ENCODE peak calls at places on chromosomes 16 and 17, in nine cellular contexts. A is neural crest cell, S is heart left ventricle, H is hepatocyte, T is AG04449, Y is OCI-LY7, W is BE2C, F is heart right ventricle, E is WTC11. B is an unnamed sample.

GRCh38 chr17:29190808-29191207 is 10.6 kb upstream of the MYO18A start:
- DNase-seq in A (no peak), S (no peak), H (no peak), T (no peak), Y (no peak), W (no peak), F (no peak), E (no peak), B (no peak)

GRCh38 chr17:60792250-60792898 is 114.7 kb downstream of the BCAS3 start:
- DNase-seq in A (no peak), S (no peak), H (no peak), T (no peak), Y (no peak), W (peak; percentile 21), F (no peak), E (no peak), B (no peak)

GRCh38 chr17:82932146-82933005 is 92.6 kb upstream of the ZNF750 start:
- DNase-seq in A (no peak), S (peak; percentile 8), H (no peak), T (no peak), Y (no peak), W (no peak), F (no peak), E (peak; percentile 1), B (no peak)

GRCh38 chr16:87627542-87628245 is 25.4 kb downstream of the JPH3 start:
- DNase-seq in A (no peak), S (no peak), H (no peak), T (no peak), Y (no peak), W (no peak), F (no peak), E (no peak), B (no peak)

GRCh38 chr17:50265212-50265611 is 9.1 kb upstream of the TMEM92 start:
- DNase-seq in A (no peak), S (no peak), H (peak; percentile 2), T (no peak), Y (no peak), W (no peak), F (no peak), E (no peak), B (no peak)

GRCh38 chr16:68902376-68903345 is 59.3 kb downstream of the TANGO6 start:
- DNase-seq in A (peak; percentile 31), S (no peak), H (peak; percentile 77), T (no peak), Y (peak; percentile 10), W (peak; percentile 34), F (no peak), E (peak; percentile 54), B (no peak)

GRCh38 chr17:78923660-78924453 is 1.3 kb downstream of the TIMP2 start:
- DNase-seq in A (no peak), S (peak; percentile 60), H (peak; percentile 89), T (no peak), Y (peak; percentile 75), W (no peak), F (peak; percentile 56), E (peak; percentile 82), B (no peak)

GRCh38 chr16:3187798-3188674 is at the start of gene OR1F1:
- DNase-seq in A (peak; percentile 35), S (no peak), H (no peak), T (peak; percentile 44), Y (no peak), W (peak; percentile 70), F (no peak), E (peak; percentile 80), B (no peak)

GRCh38 chr16:73713301-73713700 is 583.3 kb upstream of the PSMD7 start:
- DNase-seq in A (no peak), S (no peak), H (no peak), T (no peak), Y (no peak), W (no peak), F (no peak), E (no peak), B (no peak)

GRCh38 chr17:52789829-52790228 is 631.3 kb upstream of the CA10 start:
- DNase-seq in A (no peak), S (no peak), H (no peak), T (no peak), Y (no peak), W (no peak), F (no peak), E (no peak), B (no peak)

GRCh38 chr16:89200850-89201466 is 621 bp upstream of the SLC22A31 start:
- DNase-seq in A (no peak), S (no peak), H (peak; percentile 29), T (no peak), Y (no peak), W (no peak), F (no peak), E (no peak), B (no peak)
- TF ChIP-seq CTCF in A (no peak), S (no peak), H (no peak), T (no peak), Y (no peak), W (no peak), F (no peak), E (no peak), B (no peak)

DNA sequence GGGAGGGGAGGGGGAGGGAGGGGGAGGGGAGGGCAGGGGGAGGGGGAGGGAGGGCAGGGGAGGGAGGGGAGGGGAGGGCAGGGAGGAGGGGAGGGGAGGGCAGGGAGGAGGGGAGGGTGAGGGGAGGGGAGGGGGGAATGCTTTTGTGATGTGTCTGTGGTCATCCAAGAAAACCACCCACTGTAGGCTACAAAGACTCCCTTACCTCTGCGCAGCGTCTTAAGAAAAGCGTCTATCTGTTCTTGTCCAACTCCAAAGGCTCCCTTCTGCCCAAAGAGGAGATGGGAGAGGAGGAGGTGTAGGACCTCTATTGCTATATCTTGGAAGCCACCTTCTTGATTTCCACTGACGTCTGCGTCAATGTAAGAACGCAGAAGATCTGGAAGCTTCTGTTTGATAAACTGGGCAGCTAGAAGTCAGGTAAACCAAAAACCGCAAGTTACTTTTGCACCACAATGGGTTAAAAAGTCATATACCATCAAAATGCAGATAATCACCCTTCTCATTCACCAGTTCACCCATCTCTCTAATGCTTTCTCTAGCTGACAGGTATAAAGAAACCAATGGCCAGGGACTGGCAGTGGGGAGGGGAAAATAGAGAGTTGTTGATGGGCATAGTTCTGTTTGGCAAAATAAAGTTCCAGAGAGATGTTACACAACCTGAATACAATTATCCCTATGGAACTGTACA is 43.1 kb downstream of the CNOT1 start:
- DNase-seq in A (no peak), S (no peak), H (no peak), T (no peak), Y (no peak), W (no peak), F (no peak), E (no peak), B (no peak)
- TF ChIP-seq CTCF in A (no peak), S (no peak), H (no peak), T (no peak), Y (no peak), W (no peak), F (no peak), E (no peak), B (no peak)

GRCh38 chr17:2421315-2422147 is 20.7 kb upstream of the MNT start:
- DNase-seq in A (no peak), S (no peak), H (no peak), T (no peak), Y (peak; percentile 16), W (no peak), F (no peak), E (peak; percentile 41), B (peak; percentile 57)
- TF ChIP-seq CTCF in A (peak; percentile 38), S (no peak), H (peak; percentile 15), T (no peak), Y (peak; percentile 41), W (peak; percentile 10), F (no peak), E (no peak), B (peak; percentile 39)

DNA sequence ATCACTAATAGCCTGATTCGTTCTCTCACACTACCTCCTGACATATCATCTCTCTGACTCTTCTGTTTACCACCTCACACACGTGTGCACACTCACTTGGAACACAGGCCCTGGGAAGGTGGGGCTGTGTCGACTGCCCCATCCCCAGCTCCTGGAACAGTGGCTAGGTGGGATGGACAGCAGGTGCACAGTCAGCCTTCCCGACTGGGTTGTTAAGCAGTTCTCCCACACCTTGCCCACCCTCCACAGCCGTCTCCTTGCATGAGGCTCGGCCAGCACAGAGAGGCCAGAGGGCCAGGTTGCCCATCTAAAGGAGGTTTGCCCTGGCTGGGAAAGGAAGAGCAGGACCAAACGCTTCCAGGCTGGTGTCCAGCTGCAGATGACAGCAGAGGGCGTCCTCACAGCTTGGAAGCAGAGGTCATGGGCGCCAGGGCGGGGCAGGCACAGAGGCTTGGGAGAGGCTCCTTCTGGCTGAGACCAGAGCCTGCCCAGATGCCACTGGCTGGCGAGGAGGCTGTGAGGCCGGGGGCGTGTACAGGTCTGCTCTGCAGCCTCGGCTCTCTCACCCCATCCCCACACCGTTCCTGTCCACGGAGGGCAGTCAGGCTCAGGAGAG is 92.8 kb downstream of the AMFR start:
- DNase-seq in A (peak; percentile 63), S (peak; percentile 52), H (peak; percentile 85), T (no peak), Y (no peak), W (no peak), F (peak; percentile 63), E (peak; percentile 71), B (no peak)
- TF ChIP-seq CTCF in A (peak; percentile 48), S (peak; percentile 37), H (peak; percentile 62), T (peak; percentile 67), Y (no peak), W (no peak), F (peak; percentile 38), E (no peak), B (peak; percentile 28)